ENCODE peak calls at places on chromosome 1, in eight cellular contexts. E is astrocyte of the cerebellum; M is NCI-H1105 treated with DMSO at 0.1 percent for 48 hours; X is kidney tubule cell; Y is B cell; Z is endodermal cell; W is NCI-H1436; R is stimulated activated CD4-positive, alpha-beta T cell treated with anti-CD3 and anti-CD28 coated beads, Interleukin-2, amount 100 ng/mL, for 24 hours. P is an unnamed sample.

GRCh38 chr1:156963621-156964020 is 43.2 kb downstream of the LRRC71 start:
- DNase-seq in M (no peak), X (no peak), W (no peak), R (peak; percentile 20), Y (no peak), E (no peak), Z (no peak), P (no peak)

GRCh38 chr1:211469938-211470529 is 21.9 kb downstream of the RD3 start:
- DNase-seq in Y (no peak), W (peak; percentile 74), Z (peak; percentile 98), R (peak; percentile 65), M (peak; percentile 84), E (peak; percentile 44), X (peak; percentile 82), P (peak; percentile 37)

GRCh38 chr1:10519016-10519417 is 44.3 kb downstream of the PEX14 start:
- DNase-seq in M (peak; percentile 83), Y (no peak), X (peak; percentile 36), Z (peak; percentile 82), E (no peak), R (no peak), W (no peak), P (peak; percentile 8)

GRCh38 chr1:61887921-61888564 is 145.8 kb downstream of the PATJ start:
- DNase-seq in M (no peak), X (no peak), E (no peak), Z (no peak), W (no peak), R (no peak), Y (no peak), P (no peak)

GRCh38 chr1:94325379-94326302 is 88.3 kb upstream of the ARHGAP29 start:
- DNase-seq in M (no peak), X (peak; percentile 100), Z (no peak), R (no peak), E (peak; percentile 99), Y (no peak), W (no peak), P (no peak)

GRCh38 chr1:114535401-114535800 is 24.4 kb upstream of the TRIM33 start:
- DNase-seq in R (no peak), E (no peak), Z (no peak), Y (no peak), X (no peak), W (no peak), M (no peak), P (no peak)

GRCh38 chr1:174799136-174799479 is 200.6 kb upstream of the CACYBP start:
- DNase-seq in R (no peak), Y (no peak), X (no peak), E (no peak), W (no peak), M (no peak), Z (no peak), P (no peak)

GRCh38 chr1:219271914-219272545 is 98.4 kb downstream of the LYPLAL1 start:
- DNase-seq in X (peak; percentile 40), Z (no peak), Y (no peak), R (no peak), M (no peak), W (peak; percentile 10), E (peak; percentile 26), P (no peak)

GRCh38 chr1:168252204-168252733 is 26.5 kb downstream of the SFT2D2 start:
- DNase-seq in X (no peak), Y (no peak), R (no peak), M (no peak), Z (no peak), E (no peak), W (no peak), P (no peak)

GRCh38 chr1:198775606-198776005 is 136.8 kb downstream of the PTPRC start:
- DNase-seq in E (peak; percentile 84), M (no peak), W (no peak), X (no peak), Y (no peak), Z (no peak), R (no peak), P (no peak)

GRCh38 chr1:93827128-93827527 is 51.9 kb downstream of the DNTTIP2 start:
- DNase-seq in W (no peak), Z (no peak), E (no peak), R (no peak), X (no peak), Y (no peak), M (no peak), P (no peak)

GRCh38 chr1:214123061-214123784 is 135.4 kb downstream of the PROX1 start:
- DNase-seq in X (peak; percentile 79), M (peak; percentile 89), E (peak; percentile 49), W (peak; percentile 88), Y (no peak), Z (peak; percentile 92), R (peak; percentile 7), P (peak; percentile 53)

GRCh38 chr1:29706936-29707335 is 470.6 kb downstream of the PTPRU start:
- DNase-seq in M (peak; percentile 28), E (no peak), W (peak; percentile 97), Y (no peak), Z (peak; percentile 94), R (peak; percentile 59), X (peak; percentile 60), P (peak; percentile 43)

GRCh38 chr1:67969446-67969845 is 81.0 kb downstream of the DIRAS3 start:
- DNase-seq in Z (no peak), W (no peak), X (peak; percentile 4), Y (no peak), E (no peak), M (no peak), R (no peak), P (no peak)

GRCh38 chr1:99704356-99704816 is 58.5 kb downstream of the PALMD start:
- DNase-seq in R (no peak), X (no peak), M (no peak), Z (no peak), E (no peak), Y (no peak), W (no peak), P (no peak)

GRCh38 chr1:234197839-234198238 is 175.4 kb upstream of the COA6 start:
- DNase-seq in Y (no peak), E (no peak), R (no peak), W (no peak), M (no peak), Z (no peak), X (no peak), P (no peak)

GRCh38 chr1:45221716-45222115 is 15.3 kb upstream of the ZSWIM5 start:
- DNase-seq in Y (no peak), E (no peak), Z (peak; percentile 47), M (no peak), W (no peak), R (no peak), X (peak; percentile 12), P (no peak)

GRCh38 chr1:100440075-100440809 is 87.9 kb downstream of the CDC14A start:
- DNase-seq in X (no peak), Y (no peak), M (no peak), E (no peak), Z (peak; percentile 77), R (peak; percentile 70), W (no peak), P (no peak)

GRCh38 chr1:160284782-160285344 is at the start of gene PEX19:
- DNase-seq in M (peak; percentile 90), X (peak; percentile 94), Z (peak; percentile 98), W (peak; percentile 90), Y (peak; percentile 87), R (peak; percentile 96), E (peak; percentile 87), P (peak; percentile 96)

GRCh38 chr1:39573736-39574624 is 2.6 kb downstream of the PABPC4 start:
- DNase-seq in W (no peak), R (no peak), E (no peak), Z (no peak), X (peak; percentile 25), Y (no peak), M (no peak), P (no peak)

GRCh38 chr1:116667577-116668105 is at the start of gene IGSF3:
- DNase-seq in W (peak; percentile 72), Y (peak; percentile 69), R (peak; percentile 75), X (peak; percentile 79), E (no peak), Z (peak; percentile 93), M (peak; percentile 45), P (peak; percentile 53)

GRCh38 chr1:3975903-3976630 is 76.0 kb upstream of the C1orf174 start:
- DNase-seq in W (no peak), Y (no peak), E (no peak), M (no peak), R (no peak), X (no peak), Z (no peak), P (no peak)

P was measured in NCI-H526 treated with DMSO at 0.1 percent for 48 hours.